ENCODE peak calls at places on chromosome 2, in four cellular contexts. T is stimulated activated CD4-positive, alpha-beta T cell treated with anti-CD3 and anti-CD28 coated beads, TNF-alpha, amount 100 ng/mL, for 48 hours; S is iPS-NIHi11; D is T-helper 17 cell. E is an unnamed sample.

GRCh38 chr2:60821587-60822302 is 59.6 kb upstream of the REL start:
- DNase-seq in S (no peak), D (no peak), T (no peak), E (no peak)

GRCh38 chr2:176101216-176101845 is 1.7 kb downstream of the HOXD12 start:
- DNase-seq in D (no peak), T (no peak), S (no peak), E (no peak)

GRCh38 chr2:68252407-68253210 is at the start of gene PPP3R1:
- DNase-seq in T (peak), D (peak), S (peak), E (peak)

GRCh38 chr2:218859556-218859993 is at the start of gene WNT6:
- DNase-seq in S (no peak), T (no peak), D (no peak), E (no peak)

GRCh38 chr2:239095475-239095874 is 247.6 kb downstream of the TWIST2 start:
- DNase-seq in S (no peak), D (no peak), T (no peak), E (no peak)

GRCh38 chr2:52222128-52222527 is 1190.2 kb upstream of the NRXN1 start:
- DNase-seq in D (no peak), S (no peak), T (no peak), E (no peak)

GRCh38 chr2:77469086-77469485 is 53.1 kb downstream of the LRRTM4 start:
- DNase-seq in S (no peak), D (no peak), T (no peak), E (no peak)

GRCh38 chr2:202023198-202023903 is 10.3 kb upstream of the FZD7 start:
- DNase-seq in S (peak), D (no peak), T (no peak), E (no peak)

GRCh38 chr2:85889648-85890281 is 975 bp upstream of the ST3GAL5 start:
- DNase-seq in T (no peak), S (no peak), D (no peak), E (no peak)

GRCh38 chr2:39300044-39300820 is 56.5 kb upstream of the CDKL4 start:
- DNase-seq in S (no peak), D (no peak), T (no peak), E (no peak)

GRCh38 chr2:51289045-51289444 is 257.1 kb upstream of the NRXN1 start:
- DNase-seq in S (no peak), D (no peak), T (no peak), E (no peak)

GRCh38 chr2:38430196-38430595 is 53.1 kb upstream of the ATL2 start:
- DNase-seq in T (no peak), D (no peak), S (no peak), E (no peak)

GRCh38 chr2:44547713-44548112 is 186.0 kb downstream of the CAMKMT start:
- DNase-seq in S (no peak), D (no peak), T (no peak), E (no peak)

GRCh38 chr2:231987088-231987788 is 25.7 kb downstream of the DIS3L2 start:
- DNase-seq in D (no peak), T (no peak), S (no peak), E (no peak)

GRCh38 chr2:34105015-34105767 is 506.1 kb upstream of the FAM98A start:
- DNase-seq in S (no peak), D (no peak), T (no peak), E (no peak)

GRCh38 chr2:134120160-134120717 is 133.6 kb upstream of the MGAT5 start:
- DNase-seq in T (no peak), D (no peak), S (peak), E (no peak)

GRCh38 chr2:127590386-127591190 is 55.1 kb downstream of the MYO7B start:
- DNase-seq in S (no peak), T (no peak), D (no peak), E (no peak)

GRCh38 chr2:181393472-181393871 is 63.7 kb upstream of the ITGA4 start:
- DNase-seq in T (no peak), D (no peak), S (no peak), E (peak)

GRCh38 chr2:222791946-222792649 is 68.7 kb upstream of the ACSL3 start:
- DNase-seq in S (no peak), D (no peak), T (no peak), E (peak)

GRCh38 chr2:68908392-68908970 is 37.3 kb upstream of the BMP10 start:
- DNase-seq in D (peak), T (peak), S (peak), E (peak)

GRCh38 chr2:51516667-51517066 is 484.7 kb upstream of the NRXN1 start:
- DNase-seq in T (no peak), S (no peak), D (no peak), E (no peak)

GRCh38 chr2:197085665-197086064 is 159.2 kb upstream of the PGAP1 start:
- DNase-seq in D (no peak), T (no peak), S (no peak), E (no peak)

GRCh38 chr2:196503398-196503797 is 136.1 kb upstream of the CCDC150 start:
- DNase-seq in D (no peak), T (no peak), S (peak), E (no peak)

GRCh38 chr2:241542278-241542605 is 16.3 kb upstream of the BOK start:
- DNase-seq in T (no peak), S (no peak), D (no peak), E (no peak)

GRCh38 chr2:41791523-41791922 is 256.3 kb upstream of the PKDCC start:
- DNase-seq in S (peak), D (no peak), T (peak), E (peak)

GRCh38 chr2:186129767-186130581 is 356.1 kb upstream of the ZC3H15 start:
- DNase-seq in T (no peak), S (no peak), D (no peak), E (no peak)

GRCh38 chr2:121210691-121211090 is 74.3 kb downstream of the TFCP2L1 start:
- DNase-seq in S (no peak), T (no peak), D (no peak), E (no peak)

GRCh38 chr2:98623657-98624056 is 15.3 kb downstream of the UNC50 start:
- DNase-seq in S (no peak), T (no peak), D (no peak), E (no peak)

GRCh38 chr2:232325324-232326273 is 53.0 kb upstream of the ALPP start:
- DNase-seq in T (no peak), S (peak), D (peak), E (no peak)

GRCh38 chr2:60091884-60092283 is 461.6 kb downstream of the BCL11A start:
- DNase-seq in T (no peak), D (no peak), S (no peak), E (no peak)

GRCh38 chr2:194867328-194867727 is 789.7 kb upstream of the SLC39A10 start:
- DNase-seq in T (no peak), D (no peak), S (peak), E (no peak)

GRCh38 chr2:152647417-152648010 is 69.7 kb downstream of the PRPF40A start:
- DNase-seq in S (no peak), D (no peak), T (no peak), E (no peak)

GRCh38 chr2:46091004-46091403 is 206.2 kb upstream of the EPAS1 start:
- DNase-seq in T (no peak), D (no peak), S (peak), E (no peak)

GRCh38 chr2:19332503-19332902 is 25.9 kb downstream of the OSR1 start:
- DNase-seq in D (no peak), T (no peak), S (no peak), E (no peak)

GRCh38 chr2:22002066-22002465 is 878.3 kb downstream of the TDRD15 start:
- DNase-seq in T (no peak), S (no peak), D (no peak), E (no peak)

GRCh38 chr2:133774675-133775005 is 206.4 kb upstream of the NCKAP5 start:
- DNase-seq in S (no peak), T (no peak), D (no peak), E (no peak)